ENCODE peak calls at places on chromosomes 12 and 14, in five cellular contexts. X, G, U, Z and R are unnamed samples.

GRCh38 chr14:49950275-49951250 is 57.7 kb downstream of the ARF6 start:
- DNase-seq in Z (no peak), G (no peak), X (peak; percentile 76), U (no peak), R (no peak)

GRCh38 chr14:80428171-80428570 is 216.9 kb upstream of the DIO2 start:
- DNase-seq in U (no peak), X (no peak), Z (no peak), G (no peak), R (peak; percentile 51)

GRCh38 chr12:100668939-100669536 is 95.6 kb downstream of the GAS2L3 start:
- DNase-seq in Z (peak; percentile 78), U (peak; percentile 73), G (peak; percentile 73), X (peak; percentile 46), R (peak; percentile 71)

GRCh38 chr12:113105606-113106271 is 29.8 kb downstream of the RASAL1 start:
- DNase-seq in Z (no peak), U (no peak), X (no peak), G (no peak), R (no peak)

GRCh38 chr12:59695379-59695778 is 99.5 kb downstream of the SLC16A7 start:
- DNase-seq in Z (no peak), G (no peak), U (no peak), X (no peak), R (peak; percentile 87)

GRCh38 chr14:72812292-72812851 is 81.5 kb downstream of the DPF3 start:
- DNase-seq in U (no peak), X (peak; percentile 6), Z (no peak), G (no peak), R (no peak)

GRCh38 chr14:79659995-79660975 is 551.0 kb downstream of the DIO2 start:
- DNase-seq in Z (no peak), U (no peak), G (no peak), X (peak; percentile 11), R (no peak)

GRCh38 chr14:23101986-23102625 is 2.7 kb downstream of the CIROP start:
- DNase-seq in Z (no peak), G (no peak), X (no peak), U (no peak), R (no peak)

GRCh38 chr12:79782197-79782890 is 91.6 kb upstream of the PAWR start:
- DNase-seq in G (no peak), Z (no peak), X (no peak), U (no peak), R (peak; percentile 68)

GRCh38 chr12:121786441-121786825 is 7.1 kb downstream of the RHOF start:
- DNase-seq in X (no peak), G (no peak), Z (no peak), U (no peak), R (peak; percentile 79)

GRCh38 chr14:89365071-89365801 is 51.8 kb downstream of the FOXN3 start:
- DNase-seq in X (no peak), G (peak; percentile 75), Z (no peak), U (no peak), R (peak; percentile 57)

GRCh38 chr12:12466157-12466556 is 96.5 kb downstream of the DUSP16 start:
- DNase-seq in X (no peak), G (no peak), Z (no peak), U (no peak), R (no peak)

GRCh38 chr12:102669056-102669455 is 188.7 kb upstream of the IGF1 start:
- DNase-seq in X (no peak), G (no peak), Z (no peak), U (no peak), R (no peak)

GRCh38 chr12:131098178-131098981 is 144.7 kb downstream of the ADGRD1 start:
- DNase-seq in G (no peak), X (no peak), Z (no peak), U (no peak), R (no peak)

GRCh38 chr12:112782921-112783320 is 8.6 kb upstream of the RPH3A start:
- DNase-seq in G (no peak), Z (no peak), U (no peak), X (no peak), R (no peak)

GRCh38 chr12:128388461-128388921 is 121.5 kb downstream of the TMEM132C start:
- DNase-seq in Z (no peak), U (peak; percentile 28), G (no peak), X (peak; percentile 5), R (peak; percentile 52)

GRCh38 chr12:5497329-5498058 is 65.6 kb downstream of the NTF3 start:
- DNase-seq in X (no peak), Z (no peak), G (no peak), U (no peak), R (no peak)

GRCh38 chr14:33120341-33120740 is 181.7 kb downstream of the NPAS3 start:
- DNase-seq in U (no peak), Z (no peak), G (no peak), X (no peak), R (no peak)

GRCh38 chr12:50282581-50283229 is 615 bp downstream of the LIMA1 start:
- DNase-seq in X (no peak), G (no peak), Z (peak; percentile 6), U (no peak), R (peak; percentile 31)

GRCh38 chr12:92784795-92785562 is 82.2 kb downstream of the PLEKHG7 start:
- DNase-seq in G (peak; percentile 50), Z (peak; percentile 72), U (peak; percentile 79), X (peak; percentile 93), R (peak; percentile 81)

GRCh38 chr12:128971802-128972201 is 118.5 kb downstream of the GLT1D1 start:
- DNase-seq in X (peak; percentile 91), Z (no peak), U (peak; percentile 73), G (no peak), R (no peak)